ENCODE peak calls at places on chromosome 7, in four cellular contexts. N is psoas muscle; C is RPMI7951; E is stimulated activated CD4-positive, alpha-beta T cell treated with anti-CD3 and anti-CD28 coated beads, Interleukin-1b, Interleukin-23, amount 100 ng/mL, for 4 hours. A is an unnamed sample.

GRCh38 chr7:157831901-157832810 is 495.4 kb downstream of the DNAJB6 start:
- DNase-seq in N (no peak), C (no peak), E (no peak), A (no peak)

GRCh38 chr7:121466455-121466854 is 70.3 kb upstream of the FAM3C start:
- DNase-seq in N (no peak), C (no peak), E (no peak), A (no peak)

GRCh38 chr7:73667344-73668102 is at the start of gene VPS37D:
- DNase-seq in N (peak), C (peak), E (peak), A (peak)

GRCh38 chr7:78734626-78735025 is 718.8 kb downstream of the MAGI2 start:
- DNase-seq in N (no peak), C (no peak), E (no peak), A (no peak)

GRCh38 chr7:53794816-53795215 is 747.4 kb upstream of the VSTM2A start:
- DNase-seq in N (no peak), C (no peak), E (no peak), A (no peak)

GRCh38 chr7:154953006-154953684 is 49.8 kb downstream of the PAXIP1 start:
- DNase-seq in N (peak), C (peak), E (peak), A (peak)

GRCh38 chr7:159031135-159031701 is 113.4 kb downstream of the VIPR2 start:
- DNase-seq in N (peak), C (no peak), E (no peak), A (no peak)

GRCh38 chr7:1925349-1925748 is 255.3 kb downstream of the ELFN1 start:
- DNase-seq in N (peak), C (no peak), E (no peak), A (no peak)

GRCh38 chr7:134850048-134850447 is 70.6 kb downstream of the CALD1 start:
- DNase-seq in N (no peak), C (no peak), E (no peak), A (no peak)

A was measured in stimulated activated CD8-positive, alpha-beta memory T cell treated with anti-CD3 and anti-CD28 coated beads, Interleukin-4, amount 100 ng/mL, for 24 hours.